ENCODE peak calls at places on chromosomes 13 and 19, in seven cellular contexts. L is lower leg skin, P is tibial nerve, Y is A549, D is H1, N is stomach, E is sigmoid colon. R is an unnamed sample.

GRCh38 chr19:39351537-39352037 is 9.4 kb downstream of the SAMD4B start:
- DNase-seq in L (no peak), P (no peak), Y (no peak), D (no peak), N (no peak), E (no peak), R (no peak)

GRCh38 chr13:112791662-112792440 is 102.0 kb downstream of the ATP11A start:
- DNase-seq in L (no peak), P (no peak), Y (no peak), D (no peak), N (peak), E (no peak), R (no peak)

GRCh38 chr19:5799247-5800241 is 5.3 kb upstream of the NRTN start:
- DNase-seq in L (no peak), P (no peak), Y (no peak), D (no peak), N (peak), E (no peak), R (peak)

GRCh38 chr13:27336005-27336673 is 65.5 kb downstream of the RASL11A start:
- DNase-seq in L (no peak), P (no peak), Y (no peak), D (no peak), N (no peak), E (no peak), R (no peak)

GRCh38 chr13:105135852-105136251 is 1399.6 kb downstream of the EFNB2 start:
- DNase-seq in L (no peak), P (no peak), Y (no peak), D (no peak), N (no peak), E (no peak), R (no peak)

GRCh38 chr19:29393915-29394460 is 131.8 kb upstream of the VSTM2B start:
- DNase-seq in L (no peak), P (no peak), Y (no peak), D (no peak), N (no peak), E (no peak), R (no peak)

GRCh38 chr13:74052402-74052928 is 81.7 kb downstream of the KLF12 start:
- DNase-seq in L (no peak), P (no peak), Y (no peak), D (no peak), N (peak), E (no peak), R (no peak)

GRCh38 chr13:40439928-40440327 is 226.5 kb downstream of the FOXO1 start:
- DNase-seq in L (no peak), P (peak), Y (no peak), D (no peak), N (no peak), E (no peak), R (peak)

GRCh38 chr13:38103851-38104250 is 234.3 kb upstream of the TRPC4 start:
- DNase-seq in L (no peak), P (no peak), Y (no peak), D (no peak), N (no peak), E (no peak), R (no peak)

GRCh38 chr19:11463391-11463790 is 17.5 kb downstream of the ELAVL3 start:
- DNase-seq in L (no peak), P (no peak), Y (no peak), D (no peak), N (no peak), E (no peak), R (no peak)

GRCh38 chr13:34217343-34218094 is 399.6 kb downstream of the RFC3 start:
- DNase-seq in L (no peak), P (no peak), Y (no peak), D (no peak), N (no peak), E (no peak), R (no peak)

GRCh38 chr13:19782049-19782726 is 557 bp downstream of the PSPC1 start:
- DNase-seq in L (peak), P (peak), Y (peak), D (no peak), N (peak), E (peak), R (peak)

GRCh38 chr13:94598281-94598680 is 2.3 kb upstream of the TGDS start:
- DNase-seq in L (no peak), P (no peak), Y (no peak), D (no peak), N (no peak), E (no peak), R (no peak)

GRCh38 chr13:91046715-91047327 is 300.7 kb upstream of the MIR17HG start:
- DNase-seq in L (no peak), P (no peak), Y (no peak), D (no peak), N (no peak), E (no peak), R (peak)

GRCh38 chr19:29662604-29663404 is 2.5 kb upstream of the PLEKHF1 start:
- DNase-seq in L (peak), P (peak), Y (no peak), D (no peak), N (peak), E (peak), R (peak)

GRCh38 chr19:32870981-32871451 is 1.4 kb upstream of the SLC7A9 start:
- DNase-seq in L (no peak), P (no peak), Y (no peak), D (no peak), N (peak), E (no peak), R (no peak)

GRCh38 chr13:20456737-20457136 is 68.9 kb downstream of the CRYL1 start:
- DNase-seq in L (no peak), P (no peak), Y (no peak), D (no peak), N (no peak), E (no peak), R (no peak)

GRCh38 chr13:99956473-99957349 is 14.9 kb downstream of the ZIC5 start:
- DNase-seq in L (no peak), P (no peak), Y (no peak), D (no peak), N (no peak), E (no peak), R (no peak)

GRCh38 chr13:50386527-50387123 is 371.4 kb downstream of the KCNRG start:
- DNase-seq in L (no peak), P (peak), Y (no peak), D (no peak), N (no peak), E (no peak), R (no peak)

GRCh38 chr19:27738569-27739193 is 1474.3 kb downstream of the UQCRFS1 start:
- DNase-seq in L (no peak), P (no peak), Y (no peak), D (no peak), N (no peak), E (no peak), R (no peak)

GRCh38 chr19:56066152-56067023 is 54.7 kb downstream of the ZNF787 start:
- DNase-seq in L (no peak), P (no peak), Y (peak), D (no peak), N (peak), E (peak), R (peak)

GRCh38 chr13:112819111-112819510 is 129.3 kb downstream of the ATP11A start:
- DNase-seq in L (no peak), P (no peak), Y (no peak), D (no peak), N (peak), E (peak), R (no peak)

GRCh38 chr19:44109458-44109857 is 3.7 kb upstream of the ZNF225 start:
- DNase-seq in L (no peak), P (no peak), Y (no peak), D (no peak), N (no peak), E (no peak), R (no peak)

GRCh38 chr13:102273111-102273510 is 128.7 kb downstream of the FGF14 start:
- DNase-seq in L (no peak), P (no peak), Y (no peak), D (no peak), N (no peak), E (no peak), R (no peak)

GRCh38 chr13:107767119-107767518 is 448.2 kb downstream of the LIG4 start:
- DNase-seq in L (no peak), P (no peak), Y (no peak), D (no peak), N (no peak), E (no peak), R (no peak)

GRCh38 chr19:13150187-13150918 is at the start of the genes IER2 and STX10:
- DNase-seq in L (peak), P (peak), Y (peak), D (no peak), N (peak), E (peak), R (peak)

GRCh38 chr19:32337176-32337808 is 8.1 kb upstream of the ZNF507 start:
- DNase-seq in L (no peak), P (no peak), Y (no peak), D (no peak), N (no peak), E (no peak), R (no peak)

GRCh38 chr13:113625965-113626661 is 31.9 kb downstream of the ATP4B start:
- DNase-seq in L (no peak), P (no peak), Y (no peak), D (no peak), N (no peak), E (peak), R (no peak)

GRCh38 chr13:55576389-55576788 is 1564.3 kb upstream of the PRR20A start:
- DNase-seq in L (no peak), P (no peak), Y (no peak), D (no peak), N (no peak), E (no peak), R (no peak)

GRCh38 chr19:2055871-2056809 is 5.1 kb upstream of the MKNK2 start:
- DNase-seq in L (peak), P (peak), Y (no peak), D (no peak), N (no peak), E (peak), R (peak)
- TF ChIP-seq CTCF in L (no peak), P (no peak), Y (peak), D (no peak), N (no peak), E (no peak), R (no peak)

DNA sequence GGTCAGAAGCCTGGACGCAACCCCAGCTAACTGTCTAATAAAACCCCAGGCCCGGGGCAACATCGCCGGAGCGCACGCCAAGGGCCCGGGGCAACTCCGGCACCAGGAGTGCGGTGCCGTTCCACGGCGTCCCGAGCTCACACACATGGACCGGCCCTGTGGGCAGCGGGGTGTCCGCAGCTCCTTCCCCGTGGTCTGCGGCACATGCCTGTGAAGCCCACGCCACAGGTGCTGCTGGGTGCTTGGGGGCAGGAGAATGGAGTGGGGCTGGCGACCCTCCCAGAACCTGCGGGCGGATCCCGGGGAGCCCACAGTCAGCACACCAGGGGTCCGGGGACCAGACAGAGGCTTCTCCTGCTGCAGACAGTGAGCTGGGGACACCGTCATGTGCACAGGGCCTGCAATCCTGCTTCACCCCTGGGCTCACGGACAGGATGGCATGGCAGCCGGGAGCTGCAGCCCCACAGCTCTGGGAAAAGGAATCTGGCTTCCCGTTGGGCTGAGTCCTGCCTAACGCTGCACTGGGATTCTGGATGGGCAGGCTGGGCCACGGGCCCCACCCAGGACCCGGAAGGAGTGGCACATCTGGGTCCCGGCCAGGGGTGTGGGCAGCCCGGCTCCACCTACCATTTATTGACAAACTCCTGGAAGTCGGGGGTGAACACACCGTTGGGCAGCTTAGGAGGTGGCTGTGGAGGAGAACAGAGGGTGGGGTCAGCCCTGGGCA is 28.2 kb upstream of the ZBTB7A start:
- DNase-seq in L (no peak), P (no peak), Y (no peak), D (no peak), N (peak), E (no peak), R (no peak)
- TF ChIP-seq POLR2A in L (no peak), P (no peak), Y (no peak), D (no peak), N (no peak), E (no peak), R (no peak)

GRCh38 chr19:16566161-16566560 is 6.1 kb downstream of the SLC35E1 start:
- DNase-seq in L (peak), P (no peak), Y (no peak), D (no peak), N (peak), E (no peak), R (no peak)

GRCh38 chr19:16559896-16560295 is 12.3 kb downstream of the SLC35E1 start:
- DNase-seq in L (no peak), P (no peak), Y (no peak), D (no peak), N (no peak), E (no peak), R (no peak)

GRCh38 chr19:16562608-16563025 is 9.6 kb downstream of the SLC35E1 start:
- DNase-seq in L (no peak), P (no peak), Y (no peak), D (no peak), N (no peak), E (no peak), R (no peak)

GRCh38 chr19:16564842-16565241 is 7.4 kb downstream of the SLC35E1 start:
- DNase-seq in L (no peak), P (no peak), Y (no peak), D (no peak), N (peak), E (no peak), R (no peak)

DNA sequence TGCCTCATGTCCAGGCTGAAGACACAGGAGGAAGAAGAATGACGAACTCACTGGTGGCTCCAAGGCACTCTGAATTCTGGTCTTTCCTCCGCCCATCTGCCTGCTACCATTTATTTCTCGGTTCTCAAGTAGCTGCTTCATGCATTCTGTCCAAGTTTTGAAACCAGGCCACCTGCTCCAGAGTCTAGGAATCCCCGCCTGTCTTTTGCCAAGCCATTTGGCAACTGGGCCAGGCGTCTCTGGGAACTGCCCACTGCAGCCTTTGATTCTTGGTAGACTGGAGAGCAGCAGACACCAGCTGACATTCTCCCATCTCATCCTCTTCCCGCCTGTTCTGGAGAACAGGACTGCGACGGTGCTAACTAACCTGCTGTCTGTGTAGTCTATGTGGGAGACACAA is 10.8 kb downstream of the SLC35E1 start:
- DNase-seq in L (no peak), P (no peak), Y (no peak), D (no peak), N (no peak), E (no peak), R (no peak)
- TF ChIP-seq CTCF in L (no peak), P (no peak), Y (no peak), D (no peak), N (no peak), E (no peak), R (no peak)

GRCh38 chr19:48634424-48635262 is 2.5 kb downstream of the DBP start:
- DNase-seq in L (peak), P (peak), Y (peak), D (peak), N (peak), E (peak), R (peak)

GRCh38 chr19:48635966-48636858 is 967 bp downstream of the DBP start:
- DNase-seq in L (no peak), P (no peak), Y (no peak), D (no peak), N (no peak), E (peak), R (peak)

GRCh38 chr19:48634036-48634342 is 3.2 kb downstream of the DBP start:
- DNase-seq in L (no peak), P (no peak), Y (no peak), D (no peak), N (no peak), E (no peak), R (no peak)

GRCh38 chr19:48636859-48637448 is at the start of gene DBP:
- DNase-seq in L (no peak), P (no peak), Y (peak), D (no peak), N (peak), E (no peak), R (no peak)

GRCh38 chr19:48635263-48635965 is 1.8 kb downstream of the DBP start:
- DNase-seq in L (no peak), P (peak), Y (peak), D (no peak), N (peak), E (peak), R (peak)
- TF ChIP-seq POLR2A in L (no peak), P (no peak), Y (peak), D (no peak), N (no peak), E (peak), R (peak)

GRCh38 chr19:53394522-53394973 is 401 bp upstream of the ZNF765 start:
- DNase-seq in L (peak), P (no peak), Y (no peak), D (no peak), N (peak), E (peak), R (peak)
- TF ChIP-seq CTCF in L (no peak), P (no peak), Y (no peak), D (no peak), N (no peak), E (no peak), R (no peak)

GRCh38 chr19:54420383-54421168 is 5.3 kb downstream of the TTYH1 start:
- DNase-seq in L (no peak), P (no peak), Y (no peak), D (peak), N (no peak), E (peak), R (peak)

GRCh38 chr19:54424201-54424600 is 8.9 kb downstream of the TTYH1 start:
- DNase-seq in L (no peak), P (no peak), Y (no peak), D (no peak), N (no peak), E (no peak), R (no peak)

GRCh38 chr19:54421169-54421516 is 5.9 kb downstream of the TTYH1 start:
- DNase-seq in L (no peak), P (no peak), Y (no peak), D (no peak), N (no peak), E (no peak), R (no peak)

GRCh38 chr19:54421521-54421920 is 6.3 kb downstream of the TTYH1 start:
- DNase-seq in L (no peak), P (no peak), Y (no peak), D (no peak), N (no peak), E (no peak), R (no peak)

DNA sequence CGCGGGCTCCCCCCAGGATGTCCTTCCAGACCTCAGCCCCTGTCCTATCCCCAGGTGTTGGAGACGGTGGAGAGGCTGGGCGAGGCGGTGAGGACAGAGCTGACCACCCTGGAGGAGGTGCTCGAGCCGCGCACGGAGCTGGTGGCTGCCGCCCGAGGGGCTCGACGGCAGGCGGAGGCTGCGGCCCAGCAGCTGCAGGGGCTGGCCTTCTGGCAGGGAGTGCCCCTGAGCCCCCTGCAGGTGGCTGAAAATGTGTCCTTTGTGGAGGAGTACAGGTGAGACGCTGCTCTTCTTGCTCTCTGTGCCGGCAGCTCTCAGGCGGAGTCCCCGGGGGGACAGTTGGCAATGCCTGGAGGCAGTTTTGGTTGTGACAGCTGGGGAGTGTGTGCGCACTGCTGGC is 6.9 kb downstream of the TTYH1 start:
- DNase-seq in L (no peak), P (no peak), Y (no peak), D (no peak), N (no peak), E (no peak), R (no peak)
- TF ChIP-seq POLR2A in L (no peak), P (no peak), Y (no peak), D (no peak), N (no peak), E (no peak), R (no peak)

DNA sequence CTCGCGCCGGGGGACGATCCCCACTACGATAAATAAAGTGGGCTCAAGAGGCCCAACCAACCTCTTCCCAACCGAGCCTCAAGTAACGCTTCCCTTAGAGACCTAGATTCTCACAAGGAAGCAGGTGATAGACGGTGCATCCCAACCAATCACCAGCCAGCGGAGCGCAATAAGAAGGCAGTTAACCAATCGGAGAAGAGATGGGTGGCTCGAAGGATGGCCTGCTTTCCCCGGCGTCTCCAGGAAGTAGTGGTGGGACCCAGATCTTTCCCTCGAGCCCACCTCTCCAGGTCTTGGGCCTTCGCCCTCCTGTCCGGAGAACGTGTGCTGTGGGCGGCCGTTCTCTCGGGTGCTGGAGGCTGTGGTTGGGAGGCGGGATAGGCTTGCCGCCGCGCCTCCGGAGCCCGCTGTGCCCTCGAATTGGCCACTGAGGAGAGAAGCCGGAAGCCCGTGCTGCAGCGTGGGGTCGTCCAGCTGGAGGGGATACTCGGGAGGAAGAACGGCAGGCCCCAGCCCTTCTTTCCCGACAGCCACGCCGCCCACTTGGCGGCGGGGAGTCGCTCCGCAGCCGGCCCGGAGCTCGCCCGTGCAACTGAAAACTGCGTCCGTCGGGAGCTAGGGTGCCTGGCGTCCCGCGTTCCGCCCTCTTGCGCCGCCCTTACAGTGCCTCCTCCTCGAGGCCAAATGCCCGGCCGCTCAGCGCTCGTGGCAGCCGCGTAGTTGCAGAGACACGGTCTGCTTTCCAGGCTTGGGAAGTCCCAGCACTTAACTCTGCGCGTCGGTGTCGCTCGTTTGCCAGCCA is at the start of gene RNF6:
- DNase-seq in L (peak), P (peak), Y (peak), D (peak), N (peak), E (peak), R (peak)
- TF ChIP-seq CTCF in L (no peak), P (peak), Y (no peak), D (no peak), N (no peak), E (no peak), R (no peak)

DNA sequence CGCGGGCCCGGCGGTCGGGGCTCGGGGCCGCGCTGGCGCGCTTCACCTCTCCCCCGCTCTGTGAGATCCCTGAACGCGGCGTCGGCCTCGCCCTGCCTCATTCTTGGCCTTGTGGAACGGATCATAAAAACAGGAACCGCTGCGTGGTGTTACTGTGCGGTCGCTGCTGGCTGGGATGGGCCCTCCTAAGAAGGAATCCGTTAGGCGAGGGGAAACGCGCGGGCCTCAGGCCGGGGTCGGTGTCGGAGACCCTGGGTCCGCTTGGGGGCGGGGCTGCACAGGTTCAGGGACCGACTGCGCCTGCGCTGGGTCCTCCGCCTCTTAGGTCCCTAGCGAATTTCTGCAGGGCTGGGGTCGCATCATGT is 381 bp downstream of the CKAP2 start:
- DNase-seq in L (peak), P (peak), Y (peak), D (no peak), N (peak), E (peak), R (peak)
- TF ChIP-seq POLR2A in L (no peak), P (no peak), Y (peak), D (peak), N (no peak), E (no peak), R (no peak)

R was measured in testis.